ENCODE peak calls at places on chromosome 20, in nine cellular contexts. O is RWPE2, T is IMR-90, I is caudate nucleus, C is HL-60, W is Peyer's patch, D is left ventricle myocardium inferior, E is tibial nerve, U is keratinocyte. R is an unnamed sample.

GRCh38 chr20:60048634-60049578 is 90.7 kb downstream of the CDH26 start:
- DNase-seq in O (peak), T (no peak), I (no peak), C (no peak), W (no peak), D (no peak), E (no peak), U (no peak), R (no peak)

GRCh38 chr20:23021941-23022340 is 13.2 kb upstream of the SSTR4 start:
- DNase-seq in O (no peak), T (peak), I (no peak), C (peak), W (no peak), D (no peak), E (no peak), U (no peak), R (no peak)

GRCh38 chr20:57622579-57623381 is 2.6 kb upstream of the ZBP1 start:
- DNase-seq in O (peak), T (peak), I (peak), C (peak), W (peak), D (peak), E (no peak), U (peak), R (no peak)

GRCh38 chr20:23631981-23632710 is 5.6 kb downstream of the CST3 start:
- DNase-seq in O (no peak), T (no peak), I (no peak), C (no peak), W (no peak), D (no peak), E (no peak), U (no peak), R (no peak)

GRCh38 chr20:44646023-44646640 is 5.4 kb downstream of the ADA start:
- DNase-seq in O (no peak), T (peak), I (no peak), C (peak), W (no peak), D (no peak), E (no peak), U (no peak), R (no peak)

GRCh38 chr20:46554850-46555249 is 4.4 kb upstream of the OCSTAMP start:
- DNase-seq in O (no peak), T (no peak), I (no peak), C (no peak), W (no peak), D (no peak), E (no peak), U (no peak), R (no peak)

GRCh38 chr20:17854307-17854903 is 114.2 kb downstream of the SNX5 start:
- DNase-seq in O (no peak), T (peak), I (peak), C (no peak), W (peak), D (peak), E (peak), U (no peak), R (peak)

GRCh38 chr20:5602346-5602745 is 147.9 kb upstream of the SHLD1 start:
- DNase-seq in O (no peak), T (peak), I (no peak), C (no peak), W (no peak), D (no peak), E (no peak), U (no peak), R (no peak)

GRCh38 chr20:37521091-37521771 is at the start of gene NNAT:
- DNase-seq in O (peak), T (no peak), I (peak), C (no peak), W (no peak), D (no peak), E (no peak), U (no peak), R (no peak)

GRCh38 chr20:57843941-57844625 is 134.3 kb upstream of the PMEPA1 start:
- DNase-seq in O (no peak), T (no peak), I (no peak), C (no peak), W (no peak), D (no peak), E (no peak), U (no peak), R (no peak)

GRCh38 chr20:37745553-37745952 is 51.7 kb downstream of the CTNNBL1 start:
- DNase-seq in O (no peak), T (no peak), I (no peak), C (no peak), W (no peak), D (no peak), E (no peak), U (no peak), R (no peak)

GRCh38 chr20:20831794-20832193 is 119.3 kb upstream of the RALGAPA2 start:
- DNase-seq in O (no peak), T (no peak), I (no peak), C (no peak), W (no peak), D (no peak), E (no peak), U (no peak), R (no peak)

GRCh38 chr20:11344939-11345338 is 572.8 kb upstream of the BTBD3 start:
- DNase-seq in O (no peak), T (no peak), I (no peak), C (no peak), W (no peak), D (no peak), E (no peak), U (no peak), R (no peak)

GRCh38 chr20:58652606-58653303 is 1.7 kb downstream of the STX16 start:
- DNase-seq in O (peak), T (no peak), I (no peak), C (no peak), W (no peak), D (no peak), E (no peak), U (no peak), R (no peak)

GRCh38 chr20:14055127-14055742 is 59.9 kb downstream of the MACROD2 start:
- DNase-seq in O (no peak), T (peak), I (no peak), C (peak), W (no peak), D (no peak), E (peak), U (peak), R (no peak)

GRCh38 chr20:2694519-2694918 is 1.9 kb downstream of the EBF4 start:
- DNase-seq in O (no peak), T (no peak), I (no peak), C (no peak), W (no peak), D (no peak), E (no peak), U (no peak), R (no peak)

GRCh38 chr20:2829376-2829775 is 11.1 kb downstream of the PCED1A start:
- DNase-seq in O (no peak), T (no peak), I (no peak), C (no peak), W (no peak), D (no peak), E (no peak), U (no peak), R (no peak)

GRCh38 chr20:58374906-58375760 is 13.9 kb upstream of the VAPB start:
- DNase-seq in O (peak), T (peak), I (no peak), C (peak), W (no peak), D (no peak), E (no peak), U (no peak), R (no peak)

GRCh38 chr20:43749734-43750294 is 23.0 kb upstream of the GTSF1L start:
- DNase-seq in O (peak), T (peak), I (peak), C (no peak), W (peak), D (peak), E (peak), U (no peak), R (peak)

GRCh38 chr20:53805895-53806384 is 212.3 kb upstream of the ZNF217 start:
- DNase-seq in O (peak), T (peak), I (no peak), C (no peak), W (no peak), D (no peak), E (no peak), U (no peak), R (no peak)

GRCh38 chr20:14304466-14304865 is 32.9 kb downstream of the FLRT3 start:
- DNase-seq in O (no peak), T (no peak), I (no peak), C (no peak), W (no peak), D (no peak), E (no peak), U (no peak), R (no peak)

GRCh38 chr20:44134897-44135810 is 51.8 kb downstream of the JPH2 start:
- DNase-seq in O (no peak), T (no peak), I (no peak), C (no peak), W (no peak), D (no peak), E (no peak), U (no peak), R (no peak)

GRCh38 chr20:20498081-20498861 is 130.4 kb downstream of the INSM1 start:
- DNase-seq in O (no peak), T (peak), I (peak), C (no peak), W (no peak), D (no peak), E (no peak), U (no peak), R (peak)

GRCh38 chr20:22654243-22654642 is 69.9 kb upstream of the FOXA2 start:
- DNase-seq in O (no peak), T (no peak), I (no peak), C (no peak), W (no peak), D (no peak), E (no peak), U (no peak), R (no peak)

GRCh38 chr20:19376451-19376971 is 164.1 kb downstream of the SLC24A3 start:
- DNase-seq in O (no peak), T (no peak), I (peak), C (no peak), W (no peak), D (peak), E (no peak), U (no peak), R (peak)

GRCh38 chr20:7161690-7162089 is 394.2 kb downstream of the BMP2 start:
- DNase-seq in O (no peak), T (no peak), I (no peak), C (no peak), W (no peak), D (no peak), E (peak), U (no peak), R (no peak)

GRCh38 chr20:50931048-50931305 is 260 bp downstream of the ADNP start:
- DNase-seq in O (no peak), T (no peak), I (no peak), C (no peak), W (no peak), D (no peak), E (no peak), U (no peak), R (no peak)

DNA sequence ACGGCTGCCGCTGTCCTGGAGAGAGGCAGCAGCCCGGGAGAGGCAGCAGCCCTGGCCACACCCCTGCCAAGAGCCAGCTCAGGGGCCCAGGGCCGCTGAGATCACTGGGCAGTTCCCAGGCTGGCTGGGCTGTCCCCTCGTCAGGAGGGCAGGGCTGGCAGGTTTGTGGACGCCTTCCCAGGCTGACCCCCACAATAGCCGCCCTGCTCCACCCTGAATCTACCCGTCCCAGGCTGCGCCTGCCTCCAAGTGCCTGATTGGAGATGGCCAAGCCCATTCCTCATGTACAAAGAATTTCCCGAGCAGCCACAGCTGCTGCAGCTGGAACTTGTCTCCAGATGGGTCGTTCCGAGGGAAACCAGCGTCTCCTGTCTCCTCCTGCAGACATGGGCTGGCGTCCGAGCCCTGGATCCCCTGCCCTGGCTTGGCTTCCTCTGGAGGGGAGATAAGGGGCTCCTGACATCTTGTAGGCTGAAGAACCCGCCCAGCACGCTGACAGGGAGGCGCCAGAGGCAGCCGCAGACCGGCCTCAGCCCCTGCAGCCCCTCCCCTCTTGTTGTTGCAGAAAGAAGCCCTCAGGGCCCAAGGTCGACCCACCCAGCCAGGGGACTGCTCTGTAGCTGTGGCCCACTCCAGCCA is 9.4 kb upstream of the GATA5 start:
- DNase-seq in O (no peak), T (peak), I (no peak), C (no peak), W (peak), D (no peak), E (no peak), U (no peak), R (no peak)
- H3K27ac ChIP-seq in O (no peak), T (no peak), I (no peak), C (no peak), W (no peak), D (no peak), E (no peak), U (no peak), R (no peak)

DNA sequence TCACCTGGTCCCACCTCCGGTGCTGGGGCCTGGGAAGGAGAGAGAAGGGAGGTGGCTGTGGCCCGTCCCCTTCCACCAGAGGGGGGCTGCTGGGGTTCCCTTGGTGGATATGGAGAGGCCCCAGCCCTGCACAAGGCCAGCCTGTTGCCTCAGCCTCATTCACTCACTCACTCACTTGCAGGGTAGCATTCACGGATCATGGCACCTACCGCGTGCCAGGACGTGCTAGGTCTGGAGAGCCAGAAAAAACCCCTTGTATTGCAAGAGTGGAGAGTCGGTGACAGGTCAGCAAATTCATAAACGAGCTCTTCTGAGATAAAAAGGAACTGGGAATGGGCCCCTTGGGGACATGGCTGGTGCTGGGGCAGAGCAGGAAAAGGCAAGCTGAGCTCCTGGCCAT is 6.4 kb upstream of the ZBTB46 start:
- DNase-seq in O (no peak), T (no peak), I (no peak), C (no peak), W (no peak), D (no peak), E (no peak), U (no peak), R (no peak)
- H3K27ac ChIP-seq in O (no peak), T (no peak), I (no peak), C (no peak), W (no peak), D (no peak), E (no peak), U (no peak), R (no peak)

GRCh38 chr20:47727170-47727880 is 58.0 kb downstream of the SULF2 start:
- DNase-seq in O (no peak), T (no peak), I (no peak), C (peak), W (no peak), D (peak), E (peak), U (no peak), R (peak)
- H3K27ac ChIP-seq in O (no peak), T (no peak), I (peak), C (peak), W (peak), D (peak), E (no peak), U (no peak), R (peak)

DNA sequence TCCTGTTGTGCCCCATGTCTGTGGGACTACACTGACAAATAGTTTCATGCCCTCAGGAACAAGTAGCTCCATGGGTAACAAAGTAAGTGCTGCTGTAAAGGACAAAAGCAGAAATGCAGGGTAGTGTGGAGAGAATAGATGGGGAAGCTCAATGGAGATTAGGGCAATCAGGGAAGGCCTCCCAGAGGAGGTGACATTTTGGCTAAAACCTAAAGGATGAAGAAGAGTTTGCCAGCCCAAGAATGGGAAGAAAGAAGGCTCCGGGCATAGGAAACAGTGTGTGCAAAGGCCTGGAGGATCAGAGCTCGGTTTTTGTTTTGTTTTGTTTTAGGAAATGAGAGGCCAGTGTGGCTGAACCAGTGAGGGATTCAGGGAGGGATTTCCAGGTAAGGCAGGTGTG is 43.6 kb upstream of the FAM83D start:
- DNase-seq in O (no peak), T (no peak), I (no peak), C (no peak), W (no peak), D (no peak), E (no peak), U (no peak), R (no peak)
- H3K27ac ChIP-seq in O (no peak), T (no peak), I (peak), C (no peak), W (no peak), D (no peak), E (no peak), U (no peak), R (peak)

GRCh38 chr20:25356294-25356933 is 34.2 kb downstream of the ABHD12 start:
- DNase-seq in O (no peak), T (no peak), I (no peak), C (no peak), W (no peak), D (no peak), E (no peak), U (no peak), R (no peak)
- H3K27ac ChIP-seq in O (no peak), T (no peak), I (peak), C (no peak), W (no peak), D (no peak), E (peak), U (no peak), R (peak)

R was measured in substantia nigra.